ENCODE peak calls at places on chromosome X, in five cellular contexts. G, X, D, E and M are unnamed samples.
A peak's percentile ranks its signal among the peaks of the same experiment; 100 is the strongest.

GRCh38 chrX:46811101-46811500 is 25.7 kb upstream of the RP2 start:
- DNase-seq in G (no peak), X (no peak), D (no peak), E (peak; percentile 1), M (no peak)

GRCh38 chrX:44306336-44306735 is 37.1 kb downstream of the EFHC2 start:
- DNase-seq in G (peak; percentile 20), X (peak; percentile 20), D (peak; percentile 0), E (no peak), M (no peak)

GRCh38 chrX:80174925-80175574 is 160.5 kb downstream of the TBX22 start:
- DNase-seq in G (no peak), X (no peak), D (no peak), E (no peak), M (no peak)

GRCh38 chrX:38045697-38046096 is 39.3 kb downstream of the SYTL5 start:
- DNase-seq in G (no peak), X (no peak), D (no peak), E (no peak), M (no peak)

GRCh38 chrX:20623448-20623847 is 356.7 kb upstream of the RPS6KA3 start:
- DNase-seq in G (no peak), X (peak; percentile 57), D (no peak), E (no peak), M (peak; percentile 47)

GRCh38 chrX:115058276-115058675 is 40.9 kb upstream of the IL13RA2 start:
- DNase-seq in G (peak; percentile 91), X (peak; percentile 41), D (peak; percentile 63), E (peak; percentile 72), M (no peak)

GRCh38 chrX:135973025-135973547 is 702 bp downstream of the MMGT1 start:
- DNase-seq in G (peak; percentile 13), X (peak; percentile 9), D (no peak), E (no peak), M (no peak)

GRCh38 chrX:40117715-40118285 is 20.0 kb upstream of the BCOR start:
- DNase-seq in G (no peak), X (no peak), D (no peak), E (no peak), M (no peak)

GRCh38 chrX:53223955-53224859 is 800 bp downstream of the KDM5C start:
- DNase-seq in G (peak; percentile 85), X (peak; percentile 82), D (peak; percentile 10), E (peak; percentile 47), M (peak; percentile 48)

GRCh38 chrX:71930298-71930697 is 19.7 kb downstream of the NHSL2 start:
- DNase-seq in G (no peak), X (no peak), D (no peak), E (no peak), M (no peak)

GRCh38 chrX:386239-386767 is 404 bp downstream of the PPP2R3B start:
- DNase-seq in G (no peak), X (no peak), D (no peak), E (no peak), M (no peak)

DNA sequence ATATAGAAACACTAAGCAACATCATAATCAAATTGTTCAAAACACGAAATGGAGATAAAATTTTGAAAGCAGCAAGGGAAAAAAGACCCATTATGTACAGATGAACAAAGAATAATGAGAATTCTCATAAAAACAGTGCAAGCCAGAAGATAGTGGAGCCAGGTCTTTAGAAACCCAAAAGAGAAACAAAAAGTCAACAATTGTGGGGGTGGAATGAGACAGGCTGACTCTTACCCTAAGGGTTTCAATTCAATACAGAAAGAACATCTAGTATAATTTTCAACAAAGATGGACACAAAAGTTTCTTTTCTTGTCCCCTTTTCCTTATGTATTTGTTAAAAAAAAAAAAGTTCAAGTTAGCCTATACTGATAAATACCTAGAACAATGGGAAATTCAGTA is 34.0 kb upstream of the MAGEB2 start:
- DNase-seq in G (no peak), X (no peak), D (no peak), E (no peak), M (no peak)
- TF ChIP-seq CTCF in G (no peak), X (no peak), D (no peak), E (no peak), M (no peak)

GRCh38 chrX:56764153-56764974 is 35.3 kb downstream of the NBDY start:
- DNase-seq in G (peak; percentile 87), X (peak; percentile 79), D (peak; percentile 47), E (peak; percentile 64), M (no peak)
- TF ChIP-seq CTCF in G (peak; percentile 83), X (peak; percentile 74), D (peak; percentile 65), E (peak; percentile 43), M (peak; percentile 50)

GRCh38 chrX:17519349-17519748 is 144.3 kb downstream of the NHS start:
- DNase-seq in G (peak; percentile 7), X (no peak), D (no peak), E (peak; percentile 29), M (no peak)
- TF ChIP-seq CTCF in G (no peak), X (no peak), D (no peak), E (no peak), M (no peak)

DNA sequence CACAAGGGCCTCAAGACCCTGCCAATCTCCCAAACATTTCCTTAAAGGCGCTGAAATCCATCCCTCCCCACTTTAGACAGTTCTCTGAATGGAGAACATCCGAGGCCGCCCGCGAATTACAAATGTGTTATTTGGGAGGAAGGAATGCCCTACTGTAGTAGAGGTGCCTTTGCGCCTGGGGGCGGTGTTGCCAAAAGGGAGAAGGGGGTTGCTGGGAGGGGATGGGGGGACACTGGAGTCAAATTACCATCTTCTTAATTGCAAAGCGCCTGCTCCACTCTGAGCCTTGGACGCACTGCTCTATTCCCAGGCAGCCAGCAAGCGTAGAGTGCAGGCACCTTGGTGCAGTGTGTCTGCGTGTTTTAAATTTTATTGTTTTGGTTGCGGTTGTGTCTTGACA is 2.7 kb downstream of the TMEM255A start:
- DNase-seq in G (no peak), X (no peak), D (no peak), E (no peak), M (no peak)
- TF ChIP-seq CTCF in G (no peak), X (no peak), D (no peak), E (no peak), M (no peak)